ENCODE peak calls at places on chromosomes 7 and 10, in six cellular contexts. M is psoas muscle, N is coronary artery, Z is GM10248, O is heart left ventricle, F is cardiac muscle cell. L is an unnamed sample.

GRCh38 chr7:30869794-30870491 is 41.7 kb upstream of the AQP1 start:
- DNase-seq in M (no peak), N (no peak), Z (no peak), O (peak), F (peak), L (no peak)

GRCh38 chr10:117574546-117575146 is 32.1 kb downstream of the EMX2 start:
- DNase-seq in M (no peak), N (no peak), Z (no peak), O (no peak), F (no peak), L (no peak)

GRCh38 chr7:12638851-12639467 is 48.5 kb upstream of the ARL4A start:
- DNase-seq in M (no peak), N (no peak), Z (peak), O (no peak), F (peak), L (no peak)

GRCh38 chr7:151125835-151126481 is 39.7 kb downstream of the AGAP3 start:
- DNase-seq in M (no peak), N (no peak), Z (no peak), O (no peak), F (peak), L (peak)

GRCh38 chr10:95841711-95842498 is 65.9 kb upstream of the CC2D2B start:
- DNase-seq in M (no peak), N (no peak), Z (peak), O (peak), F (peak), L (peak)

GRCh38 chr7:1432411-1433082 is 26.7 kb downstream of the MICALL2 start:
- DNase-seq in M (peak), N (peak), Z (peak), O (peak), F (peak), L (peak)

GRCh38 chr10:85642421-85643170 is 724.0 kb downstream of the GRID1 start:
- DNase-seq in M (no peak), N (no peak), Z (no peak), O (no peak), F (no peak), L (no peak)

GRCh38 chr10:51034769-51035168 is 39.5 kb upstream of the PRKG1 start:
- DNase-seq in M (no peak), N (no peak), Z (no peak), O (no peak), F (no peak), L (no peak)

GRCh38 chr10:4243651-4244050 is 458.6 kb upstream of the KLF6 start:
- DNase-seq in M (no peak), N (no peak), Z (no peak), O (peak), F (peak), L (no peak)

DNA sequence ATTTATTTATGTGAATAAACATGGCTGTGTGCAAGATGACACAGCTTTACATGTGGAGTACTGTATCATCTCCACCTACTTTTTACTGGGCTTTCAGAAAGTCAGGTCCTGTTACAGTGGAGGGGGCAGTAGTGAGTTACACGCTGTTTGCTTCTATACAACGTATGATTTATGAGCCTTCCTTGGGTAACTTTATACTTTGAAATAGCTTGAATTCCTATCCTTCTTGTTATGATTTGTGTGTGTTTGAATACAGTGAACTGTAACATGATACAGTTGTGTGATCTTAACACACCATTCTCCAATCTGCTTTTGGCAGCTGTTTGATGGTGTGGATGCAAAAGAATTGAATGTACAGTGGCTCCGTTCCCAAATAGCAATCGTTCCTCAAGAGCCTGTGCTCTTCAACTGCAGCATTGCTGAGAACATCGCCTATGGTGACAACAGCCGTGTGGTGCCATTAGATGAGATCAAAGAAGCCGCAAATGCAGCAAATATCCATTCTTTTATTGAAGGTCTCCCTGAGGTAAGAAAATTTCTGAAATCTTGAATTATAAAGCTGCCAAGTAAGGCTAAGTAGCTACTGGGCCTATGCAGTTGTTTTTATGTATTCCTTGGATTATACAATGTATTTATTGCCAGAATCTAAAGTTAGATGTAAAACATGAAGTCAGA is 41.6 kb downstream of the SP8 start:
- DNase-seq in M (no peak), N (no peak), Z (no peak), O (no peak), F (no peak), L (no peak)
- TF ChIP-seq CTCF in M (no peak), N (no peak), Z (no peak), O (no peak), F (no peak), L (no peak)

GRCh38 chr7:158406817-158407216 is 180.8 kb downstream of the PTPRN2 start:
- DNase-seq in M (no peak), N (no peak), Z (no peak), O (no peak), F (no peak), L (no peak)

GRCh38 chr7:158406364-158406763 is 181.3 kb downstream of the PTPRN2 start:
- DNase-seq in M (no peak), N (no peak), Z (no peak), O (no peak), F (no peak), L (no peak)

GRCh38 chr7:158409120-158409519 is 178.5 kb downstream of the PTPRN2 start:
- DNase-seq in M (no peak), N (no peak), Z (no peak), O (no peak), F (no peak), L (no peak)

GRCh38 chr7:158409816-158410330 is 177.8 kb downstream of the PTPRN2 start:
- DNase-seq in M (no peak), N (no peak), Z (no peak), O (no peak), F (no peak), L (no peak)

GRCh38 chr7:158407581-158408331 is 179.9 kb downstream of the PTPRN2 start:
- DNase-seq in M (no peak), N (no peak), Z (no peak), O (no peak), F (peak), L (no peak)
- TF ChIP-seq CTCF in M (no peak), N (no peak), Z (peak), O (peak), F (peak), L (peak)

GRCh38 chr10:48444266-48444665 is 137.8 kb downstream of the MAPK8 start:
- DNase-seq in M (no peak), N (no peak), Z (peak), O (no peak), F (peak), L (no peak)
- TF ChIP-seq CTCF in M (peak), N (no peak), Z (no peak), O (peak), F (peak), L (peak)

DNA sequence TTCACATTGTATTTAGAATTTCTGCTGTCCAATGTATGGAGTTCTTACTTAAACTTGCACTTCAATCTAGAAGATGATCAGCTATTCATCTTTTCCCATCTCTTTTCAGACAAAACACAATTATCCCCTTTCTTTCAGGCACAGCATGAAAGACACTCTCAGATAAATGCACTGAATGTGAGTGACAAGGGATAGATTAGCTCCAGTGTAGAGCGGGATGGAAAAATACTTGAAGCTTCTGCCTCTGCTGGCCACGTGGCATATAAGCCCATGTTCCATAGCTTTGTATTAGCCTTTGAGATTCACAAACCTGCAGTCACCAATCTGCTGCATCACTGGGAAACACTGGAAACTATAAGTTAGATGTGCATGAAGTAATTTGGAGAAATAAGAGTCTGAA is 162.2 kb upstream of the FAM3C start:
- DNase-seq in M (no peak), N (no peak), Z (no peak), O (no peak), F (no peak), L (no peak)
- TF ChIP-seq CTCF in M (no peak), N (no peak), Z (no peak), O (no peak), F (no peak), L (no peak)

GRCh38 chr7:46011059-46011458 is 90.0 kb upstream of the IGFBP3 start:
- DNase-seq in M (no peak), N (no peak), Z (no peak), O (no peak), F (no peak), L (peak)

GRCh38 chr7:46011501-46011900 is 90.4 kb upstream of the IGFBP3 start:
- DNase-seq in M (no peak), N (no peak), Z (no peak), O (no peak), F (no peak), L (no peak)

GRCh38 chr7:46015107-46015868 is 94.2 kb upstream of the IGFBP3 start:
- DNase-seq in M (peak), N (no peak), Z (no peak), O (peak), F (peak), L (peak)
- TF ChIP-seq CTCF in M (no peak), N (no peak), Z (no peak), O (no peak), F (no peak), L (no peak)